ENCODE peak calls at places on chromosomes 3 and 15, in five cellular contexts. T is AG04450, Z is adrenal gland, U is BJ, M is hepatocyte. N is an unnamed sample.

GRCh38 chr3:71371282-71371681 is 212.2 kb downstream of the FOXP1 start:
- DNase-seq in T (no peak), Z (no peak), U (no peak), M (no peak), N (no peak)

GRCh38 chr3:39718674-39719595 is 90.5 kb upstream of the MYRIP start:
- DNase-seq in T (no peak), Z (no peak), U (peak; percentile 41), M (no peak), N (no peak)

GRCh38 chr3:17355591-17355990 is 386.8 kb downstream of the TBC1D5 start:
- DNase-seq in T (no peak), Z (no peak), U (peak; percentile 28), M (no peak), N (no peak)

GRCh38 chr15:101063212-101063611 is 144.1 kb downstream of the LRRK1 start:
- DNase-seq in T (no peak), Z (peak; percentile 20), U (no peak), M (no peak), N (no peak)

GRCh38 chr15:69025320-69025719 is 10.8 kb downstream of the NOX5 start:
- DNase-seq in T (no peak), Z (no peak), U (no peak), M (no peak), N (no peak)

GRCh38 chr3:25069970-25070369 is 358.1 kb upstream of the RARB start:
- DNase-seq in T (no peak), Z (no peak), U (no peak), M (no peak), N (no peak)

GRCh38 chr3:61530355-61530754 is 31.0 kb upstream of the PTPRG start:
- DNase-seq in T (no peak), Z (no peak), U (no peak), M (peak; percentile 56), N (no peak)

GRCh38 chr15:92883643-92884458 is 16.3 kb upstream of the CHD2 start:
- DNase-seq in T (no peak), Z (no peak), U (no peak), M (peak; percentile 32), N (no peak)

GRCh38 chr3:99410789-99411311 is 227.5 kb upstream of the COL8A1 start:
- DNase-seq in T (no peak), Z (no peak), U (peak; percentile 95), M (no peak), N (no peak)

GRCh38 chr15:80613762-80614365 is 81.2 kb upstream of the ABHD17C start:
- DNase-seq in T (no peak), Z (no peak), U (no peak), M (no peak), N (no peak)

GRCh38 chr15:87816811-87817210 is 439.7 kb downstream of the NTRK3 start:
- DNase-seq in T (peak; percentile 90), Z (no peak), U (peak; percentile 75), M (no peak), N (no peak)

GRCh38 chr3:141797167-141797773 is 34.1 kb downstream of the GRK7 start:
- DNase-seq in T (no peak), Z (peak; percentile 68), U (no peak), M (peak; percentile 53), N (peak; percentile 46)

GRCh38 chr3:138440137-138440536 is 5.7 kb downstream of the ESYT3 start:
- DNase-seq in T (no peak), Z (no peak), U (no peak), M (no peak), N (peak; percentile 85)

GRCh38 chr3:73060302-73060723 is 1.1 kb upstream of the EBLN2 start:
- DNase-seq in T (no peak), Z (no peak), U (peak; percentile 54), M (no peak), N (no peak)

GRCh38 chr3:114376516-114376915 is 82.7 kb downstream of the TIGIT start:
- DNase-seq in T (no peak), Z (no peak), U (no peak), M (no peak), N (no peak)

GRCh38 chr15:75620043-75620775 is 5.3 kb downstream of the SNUPN start:
- DNase-seq in T (no peak), Z (no peak), U (no peak), M (peak; percentile 16), N (no peak)

GRCh38 chr3:150515210-150515609 is 31.1 kb downstream of the SERP1 start:
- DNase-seq in T (no peak), Z (no peak), U (no peak), M (no peak), N (no peak)

GRCh38 chr3:113495035-113495434 is 19.9 kb downstream of the SPICE1 start:
- DNase-seq in T (no peak), Z (peak; percentile 68), U (no peak), M (peak; percentile 57), N (no peak)

GRCh38 chr3:30672287-30672735 is 65.9 kb downstream of the TGFBR2 start:
- DNase-seq in T (no peak), Z (no peak), U (no peak), M (no peak), N (no peak)

GRCh38 chr15:100763764-100764750 is 115.6 kb upstream of the ALDH1A3 start:
- DNase-seq in T (no peak), Z (peak; percentile 51), U (no peak), M (no peak), N (no peak)

GRCh38 chr3:176469694-176470205 is 727.5 kb downstream of the TBL1XR1 start:
- DNase-seq in T (no peak), Z (no peak), U (no peak), M (no peak), N (no peak)

GRCh38 chr3:197012021-197012883 is 17.4 kb downstream of the MELTF start:
- DNase-seq in T (no peak), Z (no peak), U (no peak), M (no peak), N (no peak)

GRCh38 chr15:100759116-100759515 is 120.5 kb upstream of the ALDH1A3 start:
- DNase-seq in T (peak; percentile 69), Z (no peak), U (peak; percentile 69), M (peak; percentile 58), N (no peak)

GRCh38 chr3:188309437-188310269 is 155.7 kb downstream of the LPP start:
- DNase-seq in T (no peak), Z (no peak), U (no peak), M (no peak), N (no peak)

GRCh38 chr3:113912551-113913246 is 35.1 kb upstream of the ZDHHC23 start:
- DNase-seq in T (peak; percentile 32), Z (peak; percentile 56), U (no peak), M (peak; percentile 77), N (no peak)

DNA sequence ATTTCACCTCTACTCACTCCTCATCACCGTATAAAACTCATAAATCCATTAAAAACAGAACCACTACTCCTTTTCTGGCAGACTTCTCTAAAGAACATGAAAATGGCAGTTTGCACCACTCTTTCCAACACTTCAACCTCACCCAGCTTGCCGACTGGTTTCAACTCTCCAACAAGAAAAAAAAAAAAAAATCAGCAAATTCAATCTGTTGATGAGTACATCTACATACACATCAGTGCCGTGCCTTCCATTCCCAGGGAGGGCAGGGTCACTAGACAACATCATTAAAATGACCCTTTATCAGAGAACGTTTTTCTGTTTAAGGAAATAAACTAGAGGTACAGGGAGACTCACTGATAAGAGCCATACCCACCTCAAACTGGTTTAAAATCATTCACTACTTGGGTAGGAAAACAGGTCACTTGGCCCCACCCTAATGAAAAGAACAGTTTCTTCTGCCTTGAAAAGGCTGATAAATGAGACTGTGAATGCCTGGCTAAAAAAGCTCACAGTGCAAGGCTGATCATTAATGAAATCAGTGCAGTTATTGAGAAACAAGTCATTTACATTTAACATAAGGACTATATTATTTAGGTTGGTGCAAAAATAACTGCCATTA is 6.0 kb downstream of the ANXA2 start:
- DNase-seq in T (no peak), Z (no peak), U (no peak), M (no peak), N (no peak)
- H3K4me3 ChIP-seq in T (peak overlapping the region; percentile 46), Z (no peak overlapping the region), U (peak overlapping the region; percentile 30), M (no peak overlapping the region), N (no peak overlapping the region)

DNA sequence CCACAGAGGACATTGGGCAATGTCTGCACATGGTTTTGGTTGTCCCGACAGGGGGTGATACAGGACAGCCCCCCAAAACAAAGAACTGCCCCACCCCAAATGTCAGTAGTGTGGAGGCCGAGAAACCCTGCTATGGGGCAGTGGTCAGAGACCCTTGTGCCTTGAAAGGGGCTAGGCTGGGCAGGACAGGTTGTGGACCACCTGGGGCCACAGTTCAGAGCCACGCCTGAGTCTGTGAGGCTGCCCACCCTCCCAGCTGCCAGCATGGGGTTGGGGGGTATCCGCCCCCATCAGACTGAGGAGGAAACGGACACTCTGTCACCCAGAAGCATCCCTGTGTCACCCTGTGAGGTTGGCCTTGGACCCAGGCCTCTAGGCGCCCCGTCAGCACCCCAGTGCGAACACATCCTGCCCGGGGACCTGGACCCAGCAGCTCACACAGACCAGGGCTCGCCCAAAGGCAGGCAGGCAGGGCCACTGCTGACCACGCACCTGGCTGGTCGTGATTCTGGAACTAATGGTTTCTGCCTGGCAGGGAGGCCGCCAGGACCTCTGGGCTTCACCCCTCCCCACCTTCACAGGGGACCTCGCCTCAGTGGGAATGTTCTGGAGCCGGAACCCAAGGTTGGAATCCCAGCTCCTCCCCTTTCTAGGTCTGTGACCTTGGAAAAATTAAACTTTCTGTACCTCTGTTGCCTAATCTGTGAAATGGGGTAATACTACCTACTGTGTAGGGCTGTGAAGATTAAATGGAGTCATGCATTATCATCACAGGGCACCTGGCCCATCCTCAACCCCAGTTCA is 1.4 kb downstream of the SLC41A3 start:
- DNase-seq in T (no peak), Z (peak; percentile 51), U (no peak), M (no peak), N (no peak)
- H3K4me3 ChIP-seq in T (no peak overlapping the region), Z (no peak overlapping the region), U (no peak overlapping the region), M (peak overlapping the region; percentile 78), N (no peak overlapping the region)

DNA sequence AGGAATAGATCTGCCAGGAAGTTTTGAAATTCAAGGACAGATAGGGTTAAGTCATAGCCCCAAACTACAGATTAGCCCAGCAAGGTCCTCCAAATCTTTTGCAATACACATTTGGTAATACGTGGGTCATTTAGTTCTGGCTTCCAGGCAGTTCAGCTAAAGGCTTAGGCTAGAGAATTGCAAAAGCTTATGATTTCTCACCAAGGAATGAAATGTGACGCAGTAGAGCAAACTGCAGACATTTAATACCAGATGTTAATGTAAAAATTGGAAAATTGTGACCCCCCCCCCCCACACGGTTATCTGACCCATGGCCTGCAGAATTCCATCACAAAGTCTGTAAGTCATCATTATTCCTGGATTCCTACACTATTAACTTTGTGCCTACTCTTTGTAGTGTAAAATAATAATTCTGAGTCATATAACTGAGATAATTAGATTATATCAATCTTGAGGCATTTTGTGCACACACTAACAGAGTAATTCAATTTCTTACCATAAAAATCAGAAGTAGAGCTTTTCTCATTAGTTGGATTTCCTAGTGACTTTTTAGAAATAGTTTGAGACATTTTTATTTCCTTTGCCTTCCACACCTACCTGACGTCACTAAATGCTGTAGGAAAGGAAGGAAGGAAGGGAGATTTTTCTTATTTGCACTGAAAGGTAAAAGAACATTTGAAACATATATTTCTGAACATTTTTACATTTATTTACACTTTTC is 235.2 kb downstream of the DTWD1 start:
- DNase-seq in T (peak; percentile 93), Z (peak; percentile 58), U (peak; percentile 94), M (no peak), N (no peak)
- H3K4me3 ChIP-seq in T (no peak overlapping the region), Z (no peak overlapping the region), U (no peak overlapping the region), M (no peak overlapping the region), N (no peak overlapping the region)

GRCh38 chr3:183506674-183507290 is 48.7 kb downstream of the KLHL6 start:
- DNase-seq in T (no peak), Z (peak; percentile 52), U (no peak), M (no peak), N (no peak)

GRCh38 chr3:183504597-183504996 is 50.9 kb downstream of the KLHL6 start:
- DNase-seq in T (no peak), Z (no peak), U (no peak), M (no peak), N (no peak)

GRCh38 chr3:183507551-183507950 is 48.0 kb downstream of the KLHL6 start:
- DNase-seq in T (no peak), Z (peak; percentile 36), U (no peak), M (no peak), N (no peak)

GRCh38 chr3:183513046-183513706 is 42.3 kb downstream of the KLHL6 start:
- DNase-seq in T (no peak), Z (peak; percentile 56), U (no peak), M (no peak), N (no peak)

GRCh38 chr3:183508818-183509217 is 46.7 kb downstream of the KLHL6 start:
- DNase-seq in T (no peak), Z (no peak), U (no peak), M (no peak), N (no peak)
- H3K4me3 ChIP-seq in T (no peak overlapping the region), Z (no peak overlapping the region), U (no peak overlapping the region), M (no peak overlapping the region), N (no peak overlapping the region)

N was measured in left lung.